ENCODE peak calls at places on chromosomes 7 and 10, in six cellular contexts. S, D, K, Z, X and Y are unnamed samples.

GRCh38 chr7:93117327-93117726 is 452 bp downstream of the SAMD9 start:
- ATAC-seq in S (no peak), D (peak), K (no peak), Z (peak), X (no peak), Y (no peak)

GRCh38 chr10:102113261-102113955 is 6.8 kb downstream of the LDB1 start:
- ATAC-seq in S (no peak), D (no peak), K (no peak), Z (peak), X (no peak), Y (no peak)

GRCh38 chr10:95785317-95785716 is 29.4 kb downstream of the ENTPD1 start:
- ATAC-seq in S (no peak), D (peak), K (no peak), Z (no peak), X (no peak), Y (no peak)

GRCh38 chr7:82675396-82675795 is 231.8 kb upstream of the CACNA2D1 start:
- ATAC-seq in S (no peak), D (no peak), K (no peak), Z (no peak), X (no peak), Y (no peak)

GRCh38 chr7:34077168-34077567 is 171.8 kb downstream of the BMPER start:
- ATAC-seq in S (no peak), D (no peak), K (no peak), Z (no peak), X (no peak), Y (no peak)

GRCh38 chr10:128026620-128027281 is 99.5 kb downstream of the MKI67 start:
- ATAC-seq in S (no peak), D (peak), K (no peak), Z (no peak), X (no peak), Y (no peak)

GRCh38 chr10:17859492-17860156 is 50.5 kb downstream of the MRC1 start:
- ATAC-seq in S (no peak), D (peak), K (no peak), Z (no peak), X (no peak), Y (no peak)

GRCh38 chr10:44064317-44064716 is 320.6 kb downstream of the CXCL12 start:
- ATAC-seq in S (no peak), D (no peak), K (no peak), Z (no peak), X (no peak), Y (no peak)

GRCh38 chr10:35598379-35598778 is 6.8 kb upstream of the GJD4 start:
- ATAC-seq in S (peak), D (no peak), K (no peak), Z (peak), X (peak), Y (no peak)

GRCh38 chr7:148289630-148290029 is 300.9 kb upstream of the C7orf33 start:
- ATAC-seq in S (no peak), D (peak), K (no peak), Z (no peak), X (no peak), Y (no peak)

GRCh38 chr10:7205656-7206055 is 205.2 kb downstream of the SFMBT2 start:
- ATAC-seq in S (no peak), D (no peak), K (no peak), Z (no peak), X (no peak), Y (no peak)

GRCh38 chr7:137661634-137662033 is 185.1 kb downstream of the DGKI start:
- ATAC-seq in S (no peak), D (no peak), K (no peak), Z (no peak), X (no peak), Y (no peak)

GRCh38 chr7:7867835-7868234 is 100.8 kb upstream of the GLCCI1 start:
- ATAC-seq in S (no peak), D (peak), K (no peak), Z (no peak), X (no peak), Y (no peak)

GRCh38 chr7:74572301-74573090 is 85.0 kb upstream of the GTF2I start:
- ATAC-seq in S (no peak), D (no peak), K (no peak), Z (peak), X (no peak), Y (no peak)

GRCh38 chr10:12742776-12743175 is 258.7 kb downstream of the CCDC3 start:
- ATAC-seq in S (no peak), D (no peak), K (no peak), Z (no peak), X (no peak), Y (no peak)

GRCh38 chr10:47264797-47265281 is 35.2 kb upstream of the GDF10 start:
- ATAC-seq in S (no peak), D (no peak), K (no peak), Z (no peak), X (no peak), Y (no peak)

GRCh38 chr7:100352984-100353684 is 4.8 kb upstream of the PILRB start:
- ATAC-seq in S (no peak), D (no peak), K (peak), Z (no peak), X (peak), Y (no peak)

GRCh38 chr10:70500812-70501301 is 22.3 kb downstream of the PALD1 start:
- ATAC-seq in S (no peak), D (peak), K (peak), Z (no peak), X (no peak), Y (peak)

GRCh38 chr7:135177021-135177696 is 6.7 kb upstream of the CYREN start:
- ATAC-seq in S (no peak), D (peak), K (no peak), Z (peak), X (peak), Y (no peak)

GRCh38 chr10:35420827-35421552 is 84.7 kb downstream of the CCNY start:
- ATAC-seq in S (peak), D (no peak), K (no peak), Z (peak), X (peak), Y (peak)

GRCh38 chr7:17462059-17462695 is 163.7 kb downstream of the AHR start:
- ATAC-seq in S (no peak), D (no peak), K (no peak), Z (no peak), X (no peak), Y (no peak)

GRCh38 chr10:28910960-28911359 is 233.6 kb downstream of the BAMBI start:
- ATAC-seq in S (no peak), D (no peak), K (no peak), Z (no peak), X (no peak), Y (peak)

GRCh38 chr7:26460326-26460725 is 168.7 kb downstream of the SNX10 start:
- ATAC-seq in S (no peak), D (no peak), K (no peak), Z (no peak), X (no peak), Y (no peak)

GRCh38 chr7:134854816-134855215 is 75.4 kb downstream of the CALD1 start:
- ATAC-seq in S (no peak), D (no peak), K (no peak), Z (peak), X (no peak), Y (no peak)

GRCh38 chr7:139823855-139824670 is 5.0 kb upstream of the TBXAS1 start:
- ATAC-seq in S (no peak), D (no peak), K (peak), Z (no peak), X (no peak), Y (peak)

GRCh38 chr7:127845497-127846214 is 185.6 kb downstream of the LRRC4 start:
- ATAC-seq in S (no peak), D (no peak), K (no peak), Z (no peak), X (no peak), Y (no peak)

GRCh38 chr7:15709978-15710377 is 23.5 kb upstream of the MEOX2 start:
- ATAC-seq in S (no peak), D (no peak), K (no peak), Z (no peak), X (no peak), Y (no peak)

GRCh38 chr10:46530249-46531186 is 25.9 kb downstream of the GPRIN2 start:
- ATAC-seq in S (peak), D (no peak), K (no peak), Z (peak), X (peak), Y (no peak)

GRCh38 chr10:102086196-102086595 is 21.0 kb downstream of the HPS6 start:
- ATAC-seq in S (no peak), D (no peak), K (no peak), Z (peak), X (no peak), Y (no peak)

GRCh38 chr10:47371629-47372485 is 12.2 kb downstream of the ZNF488 start:
- ATAC-seq in S (no peak), D (no peak), K (no peak), Z (no peak), X (no peak), Y (no peak)

GRCh38 chr7:87146740-87147386 is 5.4 kb upstream of the DMTF1 start:
- ATAC-seq in S (no peak), D (no peak), K (no peak), Z (no peak), X (no peak), Y (no peak)

GRCh38 chr10:66329116-66329515 is 596.7 kb upstream of the LRRTM3 start:
- ATAC-seq in S (no peak), D (no peak), K (no peak), Z (no peak), X (no peak), Y (no peak)

GRCh38 chr7:42964849-42965805 is 33.0 kb downstream of the MRPL32 start:
- ATAC-seq in S (no peak), D (peak), K (no peak), Z (peak), X (no peak), Y (no peak)

GRCh38 chr7:1348096-1348835 is 111.0 kb downstream of the MICALL2 start:
- ATAC-seq in S (no peak), D (no peak), K (no peak), Z (peak), X (no peak), Y (no peak)

GRCh38 chr10:84562592-84562991 is 234.2 kb downstream of the CCSER2 start:
- ATAC-seq in S (no peak), D (no peak), K (no peak), Z (no peak), X (no peak), Y (no peak)

GRCh38 chr10:124657806-124658205 is 86.4 kb downstream of the FAM53B start:
- ATAC-seq in S (no peak), D (peak), K (no peak), Z (no peak), X (no peak), Y (no peak)
- H3K27ac ChIP-seq in S (no peak), D (peak), K (peak), Z (no peak), X (no peak), Y (no peak)

DNA sequence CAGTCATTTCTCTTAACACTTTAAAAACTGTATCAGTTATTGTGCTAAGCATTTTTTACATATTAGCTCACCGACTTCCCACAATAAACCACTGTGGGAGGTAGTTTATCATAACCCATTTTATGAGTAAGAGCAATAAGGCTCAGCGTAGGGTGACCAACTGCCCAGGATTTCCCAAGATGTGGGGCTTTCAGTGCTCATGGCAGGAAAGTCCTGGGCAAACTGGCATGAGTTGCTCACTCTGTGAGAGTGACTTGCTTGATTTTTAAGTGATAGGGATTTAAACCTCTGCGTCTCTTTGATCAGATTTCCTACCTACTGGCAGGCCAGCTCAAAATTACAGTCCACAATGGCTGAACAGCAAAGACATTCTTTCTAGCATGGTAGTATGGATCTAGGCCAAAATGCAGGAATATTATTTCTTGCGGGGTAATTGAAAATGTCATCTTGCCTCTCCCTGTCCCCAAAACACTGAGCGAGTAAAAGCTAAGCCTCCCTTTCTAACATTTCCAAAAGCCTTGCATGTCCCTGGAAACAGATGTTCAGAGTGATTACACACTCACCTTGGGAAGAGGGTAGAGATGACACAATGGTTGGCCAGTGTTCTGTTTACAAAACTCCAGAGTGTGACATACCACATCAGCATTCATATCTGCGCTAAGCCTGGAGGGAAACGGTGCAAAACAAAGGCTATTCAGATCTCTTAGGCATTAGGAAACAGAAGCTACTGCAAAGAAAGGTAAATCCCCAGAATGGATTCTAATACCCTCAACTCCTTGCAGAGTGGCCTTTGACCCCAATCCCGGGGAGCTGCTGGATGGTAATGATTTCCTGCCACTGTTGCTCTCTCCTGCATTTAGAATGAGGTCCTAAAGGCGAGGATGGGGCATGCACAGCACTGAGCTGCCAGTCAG is 65.4 kb downstream of the AOAH start:
- ATAC-seq in S (peak), D (no peak), K (no peak), Z (no peak), X (peak), Y (peak)
- TF ChIP-seq EP300 in S (peak), D (no peak), K (no peak), Z (no peak), X (no peak), Y (no peak)

GRCh38 chr7:104553074-104553473 is 224.7 kb downstream of the LHFPL3 start:
- ATAC-seq in S (no peak), D (no peak), K (no peak), Z (no peak), X (no peak), Y (no peak)

GRCh38 chr7:104551226-104551625 is 222.8 kb downstream of the LHFPL3 start:
- ATAC-seq in S (no peak), D (no peak), K (no peak), Z (no peak), X (no peak), Y (no peak)

GRCh38 chr7:104550362-104550761 is 222.0 kb downstream of the LHFPL3 start:
- ATAC-seq in S (no peak), D (no peak), K (no peak), Z (no peak), X (no peak), Y (no peak)

GRCh38 chr7:104548861-104549260 is 220.5 kb downstream of the LHFPL3 start:
- ATAC-seq in S (no peak), D (no peak), K (no peak), Z (peak), X (no peak), Y (no peak)

GRCh38 chr7:104552102-104552501 is 223.7 kb downstream of the LHFPL3 start:
- ATAC-seq in S (no peak), D (peak), K (no peak), Z (peak), X (no peak), Y (no peak)
- H3K27ac ChIP-seq in S (no peak), D (no peak), K (no peak), Z (no peak), X (no peak), Y (no peak)

GRCh38 chr7:46279290-46279689 is 358.2 kb upstream of the IGFBP3 start:
- ATAC-seq in S (no peak), D (no peak), K (no peak), Z (no peak), X (no peak), Y (no peak)
- TF ChIP-seq EP300 in S (no peak), D (no peak), K (no peak), Z (no peak), X (no peak), Y (no peak)